ENCODE peak calls at places on chromosomes 6 and 20, in six cellular contexts. D, H, K, R, V and A are unnamed samples.
A peak's percentile ranks its signal among the peaks of the same experiment; 100 is the strongest.

GRCh38 chr6:9675122-9675521 is 739.8 kb downstream of the TFAP2A start:
- DNase-seq in K (no peak), R (no peak), V (no peak), D (no peak), H (no peak), A (no peak)

GRCh38 chr6:126919947-126920346 is 198.5 kb upstream of the RSPO3 start:
- DNase-seq in R (no peak), V (no peak), D (no peak), H (no peak), K (no peak), A (no peak)

GRCh38 chr6:84123186-84123585 is 89.6 kb downstream of the MRAP2 start:
- DNase-seq in R (no peak), V (no peak), D (no peak), H (no peak), K (no peak), A (no peak)

GRCh38 chr6:39048481-39049399 is at the start of gene GLP1R:
- DNase-seq in K (no peak), H (peak; percentile 31), R (no peak), V (no peak), D (peak; percentile 56), A (no peak)

GRCh38 chr6:108560463-108561308 is at the start of gene FOXO3:
- DNase-seq in D (no peak), K (peak; percentile 97), H (peak; percentile 89), R (no peak), V (peak; percentile 94), A (peak; percentile 60)

GRCh38 chr6:40763001-40763400 is 175.8 kb upstream of the LRFN2 start:
- DNase-seq in K (no peak), D (no peak), R (no peak), V (no peak), H (no peak), A (no peak)

GRCh38 chr20:2485662-2486061 is 15.1 kb upstream of the SNRPB start:
- DNase-seq in K (no peak), V (no peak), D (no peak), R (no peak), H (no peak), A (no peak)

GRCh38 chr6:35011096-35012041 is 122.3 kb downstream of the ANKS1A start:
- DNase-seq in K (no peak), D (no peak), R (no peak), V (no peak), H (no peak), A (no peak)

GRCh38 chr6:70507166-70507565 is 59.6 kb upstream of the SDHAF4 start:
- DNase-seq in H (no peak), V (no peak), D (no peak), R (no peak), K (no peak), A (no peak)

GRCh38 chr6:4612636-4613171 is 163.5 kb upstream of the CDYL start:
- DNase-seq in H (no peak), K (no peak), R (no peak), V (no peak), D (no peak), A (no peak)

GRCh38 chr20:34222208-34222607 is 19.0 kb upstream of the ASIP start:
- DNase-seq in R (no peak), K (no peak), V (no peak), D (no peak), H (no peak), A (no peak)

GRCh38 chr6:117449549-117450439 is 24.1 kb upstream of the ROS1 start:
- DNase-seq in R (peak; percentile 88), V (peak; percentile 31), H (peak; percentile 54), D (peak; percentile 60), K (peak; percentile 39), A (peak; percentile 65)

GRCh38 chr6:154868143-154868594 is 126.9 kb upstream of the TIAM2 start:
- DNase-seq in K (no peak), H (peak; percentile 54), R (peak; percentile 80), D (no peak), V (peak; percentile 15), A (no peak)

DNA sequence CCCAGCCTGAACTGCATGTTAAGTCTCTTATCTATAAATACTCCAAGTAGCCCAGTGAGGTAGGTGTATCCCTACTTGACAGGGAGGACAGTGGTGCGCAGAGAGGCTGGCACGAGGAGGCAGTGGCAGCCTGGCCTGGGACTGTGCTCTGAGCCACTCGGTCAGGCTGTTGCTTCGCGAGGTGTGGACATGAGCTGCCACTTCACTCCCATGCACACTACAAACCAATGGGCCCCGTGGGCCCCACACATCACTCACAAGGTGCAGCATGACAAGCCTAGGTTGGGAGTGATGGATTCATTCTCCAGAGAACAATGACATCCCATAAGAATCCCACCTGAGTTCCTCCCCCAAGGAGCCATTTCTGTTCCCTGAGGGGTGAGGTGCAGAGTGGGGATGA is 54.9 kb downstream of the TMEM242 start:
- DNase-seq in K (no peak), D (no peak), H (no peak), V (no peak), R (no peak), A (no peak)
- H3K27ac ChIP-seq in K (peak overlapping the region; percentile 90), D (no peak overlapping the region), H (no peak overlapping the region), V (peak overlapping the region; percentile 50), R (no peak overlapping the region), A (no peak overlapping the region)

DNA sequence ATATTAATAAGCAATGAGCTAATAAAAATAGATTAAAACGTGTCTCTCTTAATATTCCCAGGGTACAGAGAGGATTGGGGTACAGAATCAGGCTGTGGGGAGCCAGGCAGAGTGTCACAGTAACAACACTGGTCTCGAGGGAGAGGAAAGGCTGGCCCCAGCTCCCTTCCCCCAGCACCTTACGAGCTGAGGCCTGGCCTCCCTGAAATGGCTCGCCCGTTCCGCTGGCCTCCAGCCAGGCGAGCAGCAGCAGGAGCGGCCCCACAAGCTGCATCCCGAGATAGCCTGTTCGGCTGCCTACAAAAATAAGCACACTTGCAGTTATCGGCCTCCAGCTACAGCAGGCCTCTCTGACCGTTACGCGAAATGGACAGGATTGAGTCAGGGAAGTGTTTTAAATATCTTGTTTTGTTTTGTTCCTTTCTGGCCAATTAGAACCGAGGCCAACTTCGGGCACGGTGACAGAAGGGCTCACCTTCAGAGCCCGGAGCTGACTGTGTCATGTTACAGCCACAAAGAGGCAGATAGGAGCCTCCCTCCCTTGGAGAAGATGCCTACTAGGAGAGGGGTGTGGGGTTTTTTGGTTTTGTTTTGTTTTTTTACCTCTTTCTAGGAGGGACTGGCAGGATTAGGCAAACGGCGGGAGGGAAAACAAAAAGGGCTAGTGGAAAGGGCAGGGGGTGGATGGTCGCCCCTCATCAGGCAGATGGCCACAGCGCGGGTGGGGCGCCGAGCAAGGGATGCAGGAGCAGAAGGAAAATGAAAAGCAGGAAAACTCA is 4.2 kb upstream of the ZMYND8 start:
- DNase-seq in K (peak; percentile 93), H (peak; percentile 84), R (peak; percentile 77), D (no peak), V (peak; percentile 85), A (no peak)
- H3K4me1 ChIP-seq in K (peaks cover 5% of the 10 kb centered on the region), H (peaks cover 47% of the 10 kb centered on the region), R (peaks cover 50% of the 10 kb centered on the region), D (peaks cover 29% of the 10 kb centered on the region), V (peaks cover 52% of the 10 kb centered on the region), A (peaks cover 37% of the 10 kb centered on the region)

GRCh38 chr20:44199877-44200276 is 10.7 kb downstream of the OSER1 start:
- DNase-seq in D (no peak), K (no peak), H (no peak), V (no peak), R (no peak), A (no peak)
- H3K27ac ChIP-seq in D (no peak overlapping the region), K (no peak overlapping the region), H (no peak overlapping the region), V (no peak overlapping the region), R (no peak overlapping the region), A (no peak overlapping the region)

GRCh38 chr6:31573239-31574105 is 1.4 kb downstream of the LTA start:
- DNase-seq in K (no peak), V (no peak), D (no peak), H (no peak), R (peak; percentile 62), A (no peak)

GRCh38 chr6:31572041-31572911 is at the start of gene LTA:
- DNase-seq in D (no peak), K (no peak), H (no peak), V (no peak), R (peak; percentile 92), A (peak; percentile 90)

GRCh38 chr6:31575335-31575901 is at the start of gene TNF:
- DNase-seq in H (no peak), K (peak; percentile 78), V (no peak), D (peak; percentile 92), R (peak; percentile 96), A (peak; percentile 71)

GRCh38 chr6:31575952-31576684 is 753 bp downstream of the TNF start:
- DNase-seq in K (no peak), H (no peak), V (no peak), D (no peak), R (peak; percentile 82), A (no peak)

GRCh38 chr6:31574106-31575061 is 981 bp upstream of the TNF start:
- DNase-seq in D (no peak), K (no peak), V (no peak), H (no peak), R (peak; percentile 83), A (no peak)
- H3K4me1 ChIP-seq in D (peaks cover 28% of the 10 kb centered on the region), K (no peaks in the 10 kb centered on the region), V (no peaks in the 10 kb centered on the region), H (peaks cover 2% of the 10 kb centered on the region), R (peaks cover 89% of the 10 kb centered on the region), A (peaks cover 82% of the 10 kb centered on the region)

GRCh38 chr6:132818404-132819359 is 4.3 kb downstream of the RPS12 start:
- DNase-seq in K (no peak), D (no peak), V (no peak), H (no peak), R (peak; percentile 62), A (no peak)
- H3K27ac ChIP-seq in K (no peak overlapping the region), D (no peak overlapping the region), V (no peak overlapping the region), H (no peak overlapping the region), R (no peak overlapping the region), A (no peak overlapping the region)

GRCh38 chr20:62369508-62370114 is 2.5 kb upstream of the LAMA5 start:
- DNase-seq in H (no peak), K (no peak), D (no peak), V (no peak), R (no peak), A (no peak)
- H3K4me1 ChIP-seq in H (peaks cover 45% of the 10 kb centered on the region), K (no peaks in the 10 kb centered on the region), D (no peaks in the 10 kb centered on the region), V (peaks cover 31% of the 10 kb centered on the region), R (peaks cover 26% of the 10 kb centered on the region), A (peaks cover 20% of the 10 kb centered on the region)